ENCODE peak calls at places on chromosomes 1 and 21, in four cellular contexts. One of them, this sample, is unnamed.

GRCh38 chr21:38989745-38990423 is 184.2 kb downstream of the ETS2 start:
- DNase-seq in PC-9: no peak
- DNase-seq in heart left ventricle: no peak
- DNase-seq in fibroblast of lung: peak; percentile 94
- DNase-seq in this sample: no peak

GRCh38 chr1:215475719-215476525 is 91.2 kb upstream of the KCTD3 start:
- DNase-seq in fibroblast of lung: peak; percentile 96
- DNase-seq in PC-9: peak; percentile 43
- DNase-seq in heart left ventricle: no peak
- DNase-seq in this sample: no peak

GRCh38 chr1:226919995-226920394 is 20.1 kb upstream of the COQ8A start:
- DNase-seq in fibroblast of lung: no peak
- DNase-seq in heart left ventricle: no peak
- DNase-seq in PC-9: no peak
- DNase-seq in this sample: no peak

GRCh38 chr1:42334240-42335049 is 590 bp downstream of the FOXJ3 start:
- DNase-seq in PC-9: peak; percentile 56
- DNase-seq in fibroblast of lung: peak; percentile 45
- DNase-seq in heart left ventricle: peak; percentile 60
- DNase-seq in this sample: peak; percentile 43

GRCh38 chr1:42927274-42927841 is 31.3 kb downstream of the SLC2A1 start:
- DNase-seq in heart left ventricle: no peak
- DNase-seq in fibroblast of lung: no peak
- DNase-seq in PC-9: no peak
- DNase-seq in this sample: no peak

GRCh38 chr1:222250376-222250775 is 297.5 kb downstream of the HHIPL2 start:
- DNase-seq in heart left ventricle: no peak
- DNase-seq in PC-9: no peak
- DNase-seq in fibroblast of lung: peak; percentile 20
- DNase-seq in this sample: no peak

GRCh38 chr1:179706339-179706941 is 36.7 kb upstream of the FAM163A start:
- DNase-seq in fibroblast of lung: peak; percentile 44
- DNase-seq in PC-9: peak; percentile 46
- DNase-seq in heart left ventricle: peak; percentile 63
- DNase-seq in this sample: peak; percentile 51

GRCh38 chr1:31784356-31785019 is 20.3 kb upstream of the ADGRB2 start:
- DNase-seq in heart left ventricle: no peak
- DNase-seq in fibroblast of lung: no peak
- DNase-seq in PC-9: no peak
- DNase-seq in this sample: no peak

GRCh38 chr1:157961805-157962762 is 31.4 kb upstream of the KIRREL1 start:
- DNase-seq in PC-9: no peak
- DNase-seq in fibroblast of lung: peak; percentile 85
- DNase-seq in heart left ventricle: no peak
- DNase-seq in this sample: no peak

GRCh38 chr1:157966034-157966671 is 27.3 kb upstream of the KIRREL1 start:
- DNase-seq in fibroblast of lung: peak; percentile 90
- DNase-seq in PC-9: no peak
- DNase-seq in heart left ventricle: no peak
- DNase-seq in this sample: no peak

GRCh38 chr1:157965584-157965983 is 27.9 kb upstream of the KIRREL1 start:
- DNase-seq in fibroblast of lung: no peak
- DNase-seq in heart left ventricle: no peak
- DNase-seq in PC-9: no peak
- DNase-seq in this sample: no peak

GRCh38 chr1:157960773-157961172 is 32.7 kb upstream of the KIRREL1 start:
- DNase-seq in fibroblast of lung: no peak
- DNase-seq in heart left ventricle: no peak
- DNase-seq in PC-9: no peak
- DNase-seq in this sample: no peak

GRCh38 chr1:157963713-157964112 is 29.7 kb upstream of the KIRREL1 start:
- DNase-seq in PC-9: peak; percentile 69
- DNase-seq in heart left ventricle: peak; percentile 62
- DNase-seq in fibroblast of lung: peak; percentile 40
- DNase-seq in this sample: peak; percentile 65
- TF ChIP-seq CTCF in PC-9: peak; percentile 93
- TF ChIP-seq CTCF in heart left ventricle: peak; percentile 94
- TF ChIP-seq CTCF in fibroblast of lung: peak; percentile 85
- TF ChIP-seq CTCF in this sample: peak; percentile 85

GRCh38 chr1:246901874-246902273 is 29.9 kb downstream of the AHCTF1 start:
- DNase-seq in heart left ventricle: no peak
- DNase-seq in PC-9: no peak
- DNase-seq in fibroblast of lung: no peak
- DNase-seq in this sample: no peak

GRCh38 chr1:246906833-246907232 is 24.9 kb downstream of the AHCTF1 start:
- DNase-seq in fibroblast of lung: no peak
- DNase-seq in PC-9: no peak
- DNase-seq in heart left ventricle: no peak
- DNase-seq in this sample: no peak

GRCh38 chr1:246907472-246907871 is 24.3 kb downstream of the AHCTF1 start:
- DNase-seq in heart left ventricle: peak; percentile 34
- DNase-seq in PC-9: no peak
- DNase-seq in fibroblast of lung: peak; percentile 66
- DNase-seq in this sample: no peak
- TF ChIP-seq CTCF in heart left ventricle: peak; percentile 30
- TF ChIP-seq CTCF in PC-9: no peak
- TF ChIP-seq CTCF in fibroblast of lung: peak; percentile 51
- TF ChIP-seq CTCF in this sample: peak; percentile 35

GRCh38 chr1:53450225-53450624 is 9.0 kb upstream of the DMRTB1 start:
- DNase-seq in PC-9: no peak
- DNase-seq in heart left ventricle: no peak
- DNase-seq in fibroblast of lung: no peak
- DNase-seq in this sample: no peak
- TF ChIP-seq CTCF in PC-9: peak; percentile 35
- TF ChIP-seq CTCF in heart left ventricle: peak; percentile 5
- TF ChIP-seq CTCF in fibroblast of lung: no peak
- TF ChIP-seq CTCF in this sample: no peak

GRCh38 chr1:206117151-206117948 is at the start of gene AVPR1B:
- DNase-seq in heart left ventricle: peak; percentile 45
- DNase-seq in fibroblast of lung: peak; percentile 45
- DNase-seq in PC-9: peak; percentile 53
- DNase-seq in this sample: no peak
- TF ChIP-seq CTCF in heart left ventricle: no peak
- TF ChIP-seq CTCF in fibroblast of lung: no peak
- TF ChIP-seq CTCF in PC-9: no peak
- TF ChIP-seq CTCF in this sample: no peak

GRCh38 chr1:2047749-2048729 is 2.2 kb upstream of the PRKCZ start:
- DNase-seq in fibroblast of lung: no peak
- DNase-seq in heart left ventricle: no peak
- DNase-seq in PC-9: no peak
- DNase-seq in this sample: no peak

GRCh38 chr1:2050793-2051682 is 827 bp downstream of the PRKCZ start:
- DNase-seq in PC-9: no peak
- DNase-seq in fibroblast of lung: no peak
- DNase-seq in heart left ventricle: no peak
- DNase-seq in this sample: no peak

GRCh38 chr1:2049225-2049516 is 1.0 kb upstream of the PRKCZ start:
- DNase-seq in PC-9: no peak
- DNase-seq in heart left ventricle: no peak
- DNase-seq in fibroblast of lung: no peak
- DNase-seq in this sample: no peak

GRCh38 chr1:2050482-2050792 is 226 bp downstream of the PRKCZ start:
- DNase-seq in fibroblast of lung: no peak
- DNase-seq in heart left ventricle: no peak
- DNase-seq in PC-9: no peak
- DNase-seq in this sample: no peak

GRCh38 chr1:2049517-2050481 is at the start of gene PRKCZ:
- DNase-seq in heart left ventricle: peak; percentile 83
- DNase-seq in PC-9: peak; percentile 98
- DNase-seq in fibroblast of lung: peak; percentile 21
- DNase-seq in this sample: peak; percentile 83
- TF ChIP-seq CTCF in heart left ventricle: no peak
- TF ChIP-seq CTCF in PC-9: peak; percentile 69
- TF ChIP-seq CTCF in fibroblast of lung: no peak
- TF ChIP-seq CTCF in this sample: no peak

DNA sequence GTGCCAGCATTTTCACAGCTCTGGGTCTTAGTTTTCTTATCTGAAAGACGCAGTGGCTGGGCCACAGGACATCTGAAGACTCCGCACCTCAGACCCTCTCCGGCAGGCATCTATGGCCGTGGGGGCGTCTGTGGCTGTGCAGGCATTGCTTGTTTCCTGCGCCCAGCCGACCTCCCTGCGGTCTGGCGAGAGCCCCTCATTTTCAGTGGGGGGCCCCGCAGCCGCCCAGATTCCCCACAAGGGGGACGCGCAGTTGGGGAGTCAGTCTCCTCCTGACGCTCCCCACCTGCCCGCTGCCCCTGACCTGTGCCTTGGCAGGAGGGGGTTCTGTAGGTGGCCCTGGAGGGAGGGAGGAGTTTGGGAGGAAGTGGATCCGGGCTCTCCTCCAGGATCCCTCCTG is 3.5 kb upstream of the TFF1 start:
- DNase-seq in heart left ventricle: no peak
- DNase-seq in PC-9: no peak
- DNase-seq in fibroblast of lung: no peak
- DNase-seq in this sample: no peak
- TF ChIP-seq CTCF in heart left ventricle: no peak
- TF ChIP-seq CTCF in PC-9: no peak
- TF ChIP-seq CTCF in fibroblast of lung: no peak
- TF ChIP-seq CTCF in this sample: no peak

DNA sequence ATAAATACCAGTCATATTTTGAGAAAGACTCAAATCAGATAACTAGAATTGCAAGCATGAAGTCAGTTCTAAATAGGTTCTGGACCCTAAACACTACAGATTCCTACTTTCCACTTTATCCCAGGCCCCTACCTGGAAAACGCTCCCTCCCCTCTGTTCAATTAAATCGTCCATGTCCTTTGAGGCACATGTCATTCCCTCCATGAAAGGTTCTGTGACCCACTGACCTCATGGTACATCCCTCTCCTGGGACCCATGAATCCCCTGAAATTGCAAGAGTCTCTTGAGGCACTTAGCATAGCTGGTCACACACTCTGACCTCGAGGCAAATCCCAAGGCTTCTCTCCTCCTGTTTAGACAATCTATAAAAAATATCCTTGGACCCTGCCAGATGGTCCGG is 34.2 kb upstream of the KRTAP19-8 start:
- DNase-seq in PC-9: no peak
- DNase-seq in fibroblast of lung: no peak
- DNase-seq in heart left ventricle: no peak
- DNase-seq in this sample: no peak
- TF ChIP-seq CTCF in PC-9: no peak
- TF ChIP-seq CTCF in fibroblast of lung: no peak
- TF ChIP-seq CTCF in heart left ventricle: no peak
- TF ChIP-seq CTCF in this sample: no peak

DNA sequence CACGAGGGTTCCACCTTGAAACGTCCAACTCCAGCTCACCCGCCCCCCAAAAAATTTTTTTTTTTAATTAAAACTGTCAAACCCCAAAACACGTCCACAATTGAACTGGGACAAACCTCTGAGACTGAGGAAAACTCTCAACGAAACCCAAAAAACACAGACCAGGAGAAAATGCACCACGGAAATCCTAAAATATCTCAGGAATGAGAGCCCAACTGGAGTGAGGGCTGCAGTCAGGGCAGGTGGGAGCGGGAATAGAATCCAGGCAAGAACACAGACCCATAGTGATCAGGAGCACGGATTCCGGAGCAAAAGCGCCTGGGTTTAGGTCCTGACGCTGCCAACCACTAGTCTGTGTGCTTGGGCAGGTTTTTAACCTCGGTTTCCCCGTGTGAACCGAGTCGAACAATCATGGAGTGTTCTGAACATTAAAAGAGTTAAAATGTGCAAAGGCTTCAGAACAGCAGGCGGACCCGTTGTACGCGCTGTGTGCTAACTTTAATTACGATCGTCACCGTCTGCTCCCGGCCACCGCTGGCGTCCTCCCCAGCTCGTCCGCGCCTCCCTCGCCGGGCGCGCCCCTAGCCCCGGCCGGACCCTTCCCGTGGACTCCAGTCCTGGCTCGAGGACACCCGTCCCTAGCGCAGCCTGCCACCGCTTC is 624 bp downstream of the ARHGAP29 start:
- DNase-seq in heart left ventricle: peak; percentile 50
- DNase-seq in fibroblast of lung: peak; percentile 55
- DNase-seq in PC-9: no peak
- DNase-seq in this sample: no peak
- TF ChIP-seq CTCF in heart left ventricle: no peak
- TF ChIP-seq CTCF in fibroblast of lung: peak; percentile 32
- TF ChIP-seq CTCF in PC-9: no peak
- TF ChIP-seq CTCF in this sample: no peak

GRCh38 chr1:46412853-46413595 is 18.9 kb downstream of the FAAH start:
- DNase-seq in PC-9: no peak
- DNase-seq in heart left ventricle: no peak
- DNase-seq in fibroblast of lung: no peak
- DNase-seq in this sample: no peak
- TF ChIP-seq CTCF in PC-9: no peak
- TF ChIP-seq CTCF in heart left ventricle: no peak
- TF ChIP-seq CTCF in fibroblast of lung: no peak
- TF ChIP-seq CTCF in this sample: no peak

This sample was measured in GM10248.